ENCODE peak calls at places on chromosomes 4 and X, in nine cellular contexts. X is CD8-positive, alpha-beta T cell; B is naive thymus-derived CD4-positive, alpha-beta T cell; R is prostate gland; N is HCT116; G is tibial nerve; D is mesendoderm; F is ovary; V is right cardiac atrium. E is an unnamed sample.

GRCh38 chr4:85751907-85752306 is 277.0 kb downstream of the ARHGAP24 start:
- DNase-seq in X (no peak), B (no peak), R (no peak), N (no peak), G (no peak), D (no peak), F (no peak), V (no peak), E (no peak)

GRCh38 chr4:106495498-106495897 is 126.9 kb upstream of the GIMD1 start:
- DNase-seq in X (no peak), B (no peak), R (no peak), N (no peak), G (peak), D (no peak), F (no peak), V (no peak), E (no peak)

GRCh38 chr4:8770518-8771257 is 101.0 kb downstream of the HMX1 start:
- DNase-seq in X (no peak), B (no peak), R (no peak), N (no peak), G (no peak), D (peak), F (peak), V (no peak), E (no peak)

GRCh38 chrX:15301924-15302323 is 13.5 kb downstream of the ASB11 start:
- DNase-seq in X (no peak), B (no peak), R (no peak), N (no peak), G (peak), D (peak), F (no peak), V (peak), E (peak)

GRCh38 chr4:60216752-60217151 is 983.4 kb upstream of the ADGRL3 start:
- DNase-seq in X (no peak), B (no peak), R (no peak), N (no peak), G (no peak), D (peak), F (no peak), V (no peak), E (no peak)

GRCh38 chr4:65943076-65943475 is 272.8 kb upstream of the EPHA5 start:
- DNase-seq in X (no peak), B (no peak), R (no peak), N (no peak), G (no peak), D (peak), F (no peak), V (no peak), E (no peak)

GRCh38 chr4:46781434-46782092 is 127.5 kb downstream of the COX7B2 start:
- DNase-seq in X (no peak), B (no peak), R (no peak), N (no peak), G (no peak), D (no peak), F (no peak), V (peak), E (peak)

GRCh38 chr4:37891221-37892159 is 606 bp downstream of the TBC1D1 start:
- DNase-seq in X (peak), B (peak), R (peak), N (no peak), G (peak), D (peak), F (peak), V (peak), E (no peak)

GRCh38 chr4:40587351-40587750 is 42.3 kb downstream of the RBM47 start:
- DNase-seq in X (no peak), B (no peak), R (no peak), N (no peak), G (no peak), D (no peak), F (no peak), V (no peak), E (no peak)

GRCh38 chr4:148795156-148795864 is 353.1 kb upstream of the NR3C2 start:
- DNase-seq in X (no peak), B (no peak), R (no peak), N (no peak), G (no peak), D (peak), F (no peak), V (peak), E (no peak)

GRCh38 chr4:76108467-76109181 is 34.1 kb downstream of the ART3 start:
- DNase-seq in X (no peak), B (no peak), R (no peak), N (no peak), G (no peak), D (peak), F (no peak), V (no peak), E (no peak)

GRCh38 chrX:68920541-68920940 is 91.7 kb downstream of the EFNB1 start:
- DNase-seq in X (no peak), B (no peak), R (no peak), N (no peak), G (peak), D (no peak), F (no peak), V (peak), E (no peak)

GRCh38 chr4:78742300-78742699 is 33.9 kb upstream of the BMP2K start:
- DNase-seq in X (no peak), B (no peak), R (no peak), N (no peak), G (no peak), D (no peak), F (no peak), V (no peak), E (no peak)

GRCh38 chrX:29044802-29045201 is 457.6 kb downstream of the IL1RAPL1 start:
- DNase-seq in X (no peak), B (no peak), R (no peak), N (no peak), G (no peak), D (no peak), F (no peak), V (no peak), E (no peak)

GRCh38 chr4:64230709-64231310 is 178.4 kb downstream of the TECRL start:
- DNase-seq in X (no peak), B (no peak), R (no peak), N (peak), G (no peak), D (peak), F (no peak), V (no peak), E (no peak)

GRCh38 chr4:8912089-8912455 is 40.4 kb upstream of the HMX1 start:
- DNase-seq in X (no peak), B (no peak), R (no peak), N (no peak), G (no peak), D (no peak), F (no peak), V (no peak), E (no peak)

GRCh38 chr4:10074767-10075105 is 41.9 kb downstream of the WDR1 start:
- DNase-seq in X (no peak), B (no peak), R (no peak), N (no peak), G (no peak), D (peak), F (no peak), V (peak), E (no peak)

GRCh38 chr4:18075823-18076433 is 54.4 kb upstream of the LCORL start:
- DNase-seq in X (no peak), B (peak), R (no peak), N (peak), G (peak), D (peak), F (no peak), V (peak), E (no peak)

GRCh38 chrX:9662148-9662547 is 103.5 kb downstream of the GPR143 start:
- DNase-seq in X (no peak), B (no peak), R (no peak), N (no peak), G (no peak), D (no peak), F (no peak), V (no peak), E (no peak)

GRCh38 chr4:102734591-102735385 is 26.0 kb downstream of the MANBA start:
- DNase-seq in X (no peak), B (no peak), R (no peak), N (no peak), G (no peak), D (no peak), F (no peak), V (no peak), E (no peak)

GRCh38 chrX:83845397-83845796 is 15.5 kb upstream of the CYLC1 start:
- DNase-seq in X (no peak), B (peak), R (no peak), N (peak), G (no peak), D (peak), F (no peak), V (no peak), E (no peak)

GRCh38 chr4:182743815-182744214 is 173.4 kb downstream of the DCTD start:
- DNase-seq in X (no peak), B (no peak), R (no peak), N (no peak), G (no peak), D (no peak), F (no peak), V (no peak), E (no peak)
- H3K27ac ChIP-seq in X (no peak), B (no peak), R (no peak), N (no peak), G (no peak), D (no peak), F (no peak), V (no peak), E (no peak)

GRCh38 chr4:150619032-150619431 is 37.1 kb downstream of the MAB21L2 start:
- DNase-seq in X (no peak), B (no peak), R (no peak), N (no peak), G (no peak), D (no peak), F (no peak), V (no peak), E (no peak)
- H3K27ac ChIP-seq in X (no peak), B (no peak), R (no peak), N (no peak), G (no peak), D (no peak), F (no peak), V (no peak), E (no peak)

DNA sequence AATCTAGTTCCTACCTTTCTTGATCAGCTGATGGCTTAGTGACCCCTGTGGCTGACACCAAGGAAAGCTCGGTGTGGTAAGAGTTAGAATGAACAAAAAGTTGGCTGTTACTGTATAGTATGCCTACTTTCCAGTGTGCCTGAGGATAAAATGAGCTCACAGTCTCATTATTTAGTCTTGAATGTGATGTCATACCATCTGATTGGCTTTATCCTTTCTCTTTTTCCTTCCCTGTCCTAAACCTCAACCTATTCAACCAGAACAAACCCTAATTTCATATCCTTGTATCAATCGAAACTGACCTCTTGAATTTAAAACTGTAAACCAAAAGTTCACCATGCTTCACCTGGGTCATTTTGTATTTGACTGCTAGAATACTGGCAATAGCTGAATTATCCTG is 156.4 kb downstream of the PPARGC1A start:
- DNase-seq in X (no peak), B (no peak), R (no peak), N (no peak), G (no peak), D (no peak), F (no peak), V (no peak), E (no peak)
- H3K27ac ChIP-seq in X (no peak), B (no peak), R (no peak), N (no peak), G (no peak), D (no peak), F (no peak), V (no peak), E (no peak)

DNA sequence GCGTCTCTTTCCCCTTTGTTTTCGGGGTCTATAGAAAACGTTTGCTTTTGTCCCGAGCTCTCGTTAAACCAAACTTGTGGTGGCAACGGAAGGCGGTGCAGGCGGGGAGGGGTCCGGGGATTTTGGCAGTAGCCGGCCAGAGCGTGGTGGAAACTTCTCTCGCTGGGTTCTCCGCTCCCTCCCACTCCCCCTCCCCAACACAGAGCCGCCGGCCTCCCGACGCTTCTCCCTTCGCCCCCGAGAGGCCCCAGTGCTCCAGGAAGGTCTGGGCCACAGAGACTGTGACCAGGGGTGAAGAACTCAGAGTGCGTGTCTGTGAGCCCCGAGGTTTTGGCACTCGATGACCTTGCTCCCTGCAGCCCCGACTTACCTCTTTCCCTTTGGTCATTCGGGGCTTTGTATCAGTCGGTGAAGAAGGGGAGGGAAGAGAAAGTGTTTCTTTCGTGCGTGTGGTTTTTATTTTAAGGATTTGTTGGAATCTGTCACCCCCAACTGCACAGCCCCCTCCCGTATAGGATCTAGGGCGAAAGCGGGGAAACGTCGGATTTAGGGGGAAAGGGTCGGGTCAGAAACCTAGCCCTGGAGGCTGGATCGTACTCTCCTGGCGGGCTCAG is 9.0 kb upstream of the BCOR start:
- DNase-seq in X (no peak), B (no peak), R (no peak), N (no peak), G (no peak), D (peak), F (peak), V (no peak), E (peak)
- H3K27ac ChIP-seq in X (no peak), B (no peak), R (peak), N (peak), G (peak), D (peak), F (no peak), V (peak), E (peak)

GRCh38 chr4:163201358-163201757 is 34.7 kb upstream of the NAF1 start:
- DNase-seq in X (no peak), B (no peak), R (no peak), N (no peak), G (no peak), D (no peak), F (no peak), V (no peak), E (no peak)

GRCh38 chr4:163196904-163197505 is 30.3 kb upstream of the NAF1 start:
- DNase-seq in X (no peak), B (no peak), R (no peak), N (no peak), G (no peak), D (no peak), F (no peak), V (no peak), E (no peak)

GRCh38 chr4:163195247-163195765 is 28.6 kb upstream of the NAF1 start:
- DNase-seq in X (no peak), B (no peak), R (no peak), N (no peak), G (no peak), D (peak), F (no peak), V (no peak), E (no peak)

DNA sequence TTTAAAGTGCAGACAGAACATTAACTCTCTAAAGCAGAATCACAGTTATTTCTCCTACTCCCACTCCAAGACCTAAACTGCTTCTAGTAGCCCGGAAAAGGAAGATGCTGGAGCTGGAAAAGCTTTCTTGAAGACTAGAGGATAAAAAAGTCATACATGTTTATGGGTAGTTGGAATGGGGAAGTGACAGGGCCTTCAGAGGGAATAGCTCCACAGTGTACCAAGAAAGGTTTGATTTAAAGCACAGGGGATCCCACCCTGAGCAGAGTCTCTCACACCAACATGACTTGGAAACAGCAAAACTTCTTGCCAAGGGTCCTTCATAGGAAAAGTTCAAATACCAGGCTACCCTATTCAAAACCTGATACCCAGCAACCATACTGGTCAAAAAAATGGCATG is 34.3 kb upstream of the NAF1 start:
- DNase-seq in X (no peak), B (no peak), R (no peak), N (no peak), G (no peak), D (no peak), F (no peak), V (no peak), E (no peak)
- H3K27ac ChIP-seq in X (no peak), B (no peak), R (no peak), N (no peak), G (no peak), D (no peak), F (no peak), V (no peak), E (no peak)

GRCh38 chrX:110286126-110286525 is 31.8 kb downstream of the AMMECR1 start:
- DNase-seq in X (no peak), B (no peak), R (no peak), N (peak), G (no peak), D (no peak), F (no peak), V (no peak), E (no peak)
- H3K27ac ChIP-seq in X (no peak), B (no peak), R (no peak), N (no peak), G (no peak), D (no peak), F (no peak), V (no peak), E (no peak)

DNA sequence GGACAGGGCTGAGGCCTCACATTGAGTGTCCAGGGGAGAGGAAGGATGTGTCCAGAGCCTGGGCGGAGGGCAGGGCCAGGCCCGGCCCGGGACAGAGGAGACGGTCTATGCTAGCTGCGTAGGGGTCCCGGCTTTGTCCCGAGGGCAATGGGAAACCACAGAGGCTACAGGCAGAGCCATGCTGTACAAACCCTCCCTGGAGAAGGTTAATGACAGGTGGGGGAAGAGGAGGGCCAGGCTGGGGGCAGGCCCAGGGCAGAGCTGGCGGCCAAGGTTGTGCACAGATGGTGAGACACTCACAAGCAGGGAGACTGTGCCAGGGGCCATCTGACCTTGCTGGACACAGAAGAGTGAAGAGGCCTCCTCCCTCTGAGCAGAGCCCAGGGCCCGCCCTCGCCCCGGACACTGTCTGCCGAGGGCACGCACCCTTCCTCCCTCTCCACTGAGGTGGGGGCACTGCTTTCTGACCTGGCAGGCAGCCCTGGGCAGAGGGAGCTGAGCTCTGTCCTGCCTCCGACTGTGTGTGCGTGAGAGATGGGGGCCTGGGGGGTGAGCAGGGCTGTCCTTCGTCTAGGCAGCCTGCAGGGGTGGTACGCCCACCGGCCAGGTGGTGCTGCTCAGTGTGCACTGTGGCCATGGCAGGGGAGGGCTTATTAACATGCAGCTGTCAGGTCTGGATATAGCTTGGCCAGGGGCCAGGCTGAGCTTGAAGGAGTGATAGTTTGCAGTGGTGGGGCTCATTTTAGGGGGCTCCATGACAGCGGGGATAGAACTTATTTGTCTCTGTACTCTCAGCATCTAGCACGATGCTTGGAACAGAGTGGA is 75.7 kb upstream of the LRPAP1 start:
- DNase-seq in X (no peak), B (no peak), R (no peak), N (no peak), G (no peak), D (no peak), F (no peak), V (no peak), E (no peak)
- H3K27ac ChIP-seq in X (no peak), B (no peak), R (no peak), N (no peak), G (no peak), D (no peak), F (no peak), V (no peak), E (no peak)